ENCODE peak calls at places on chromosomes 16 and 17, in ten cellular contexts. One of them, this sample, is unnamed.

GRCh38 chr16:11253009-11253994 is 2.7 kb downstream of the SOCS1 start:
- DNase-seq in colonic mucosa: no peak
- DNase-seq in nephron progenitor cell: no peak
- DNase-seq in cardiac fibroblast: no peak
- DNase-seq in AG10803: peak; percentile 47
- DNase-seq in thoracic aorta: no peak
- DNase-seq in astrocyte of the spinal cord: peak; percentile 22
- DNase-seq in esophagus squamous epithelium: no peak
- DNase-seq in upper lobe of right lung: no peak
- DNase-seq in left ventricle myocardium inferior: no peak
- DNase-seq in this sample: no peak

GRCh38 chr16:11105038-11105903 is 150.7 kb downstream of the SOCS1 start:
- DNase-seq in colonic mucosa: peak; percentile 39
- DNase-seq in nephron progenitor cell: no peak
- DNase-seq in cardiac fibroblast: peak; percentile 96
- DNase-seq in AG10803: peak; percentile 93
- DNase-seq in thoracic aorta: no peak
- DNase-seq in astrocyte of the spinal cord: peak; percentile 83
- DNase-seq in esophagus squamous epithelium: no peak
- DNase-seq in upper lobe of right lung: no peak
- DNase-seq in left ventricle myocardium inferior: no peak
- DNase-seq in this sample: no peak

GRCh38 chr16:74143171-74143570 is 153.4 kb upstream of the PSMD7 start:
- DNase-seq in colonic mucosa: no peak
- DNase-seq in nephron progenitor cell: no peak
- DNase-seq in cardiac fibroblast: no peak
- DNase-seq in AG10803: no peak
- DNase-seq in thoracic aorta: no peak
- DNase-seq in astrocyte of the spinal cord: no peak
- DNase-seq in esophagus squamous epithelium: no peak
- DNase-seq in upper lobe of right lung: no peak
- DNase-seq in left ventricle myocardium inferior: no peak
- DNase-seq in this sample: no peak

GRCh38 chr17:49497147-49498036 is 2.3 kb downstream of the NGFR start:
- DNase-seq in colonic mucosa: no peak
- DNase-seq in nephron progenitor cell: peak; percentile 88
- DNase-seq in cardiac fibroblast: peak; percentile 12
- DNase-seq in AG10803: no peak
- DNase-seq in thoracic aorta: peak; percentile 49
- DNase-seq in astrocyte of the spinal cord: peak; percentile 18
- DNase-seq in esophagus squamous epithelium: no peak
- DNase-seq in upper lobe of right lung: no peak
- DNase-seq in left ventricle myocardium inferior: peak; percentile 62
- DNase-seq in this sample: peak; percentile 34

GRCh38 chr17:53837131-53837530 is 14.4 kb downstream of the KIF2B start:
- DNase-seq in colonic mucosa: no peak
- DNase-seq in nephron progenitor cell: no peak
- DNase-seq in cardiac fibroblast: no peak
- DNase-seq in AG10803: no peak
- DNase-seq in thoracic aorta: no peak
- DNase-seq in astrocyte of the spinal cord: peak; percentile 18
- DNase-seq in esophagus squamous epithelium: no peak
- DNase-seq in upper lobe of right lung: no peak
- DNase-seq in left ventricle myocardium inferior: no peak
- DNase-seq in this sample: no peak

GRCh38 chr17:8869416-8869815 is 1.9 kb upstream of the PIK3R6 start:
- DNase-seq in colonic mucosa: no peak
- DNase-seq in nephron progenitor cell: no peak
- DNase-seq in cardiac fibroblast: no peak
- DNase-seq in AG10803: no peak
- DNase-seq in thoracic aorta: no peak
- DNase-seq in astrocyte of the spinal cord: no peak
- DNase-seq in esophagus squamous epithelium: no peak
- DNase-seq in upper lobe of right lung: no peak
- DNase-seq in left ventricle myocardium inferior: no peak
- DNase-seq in this sample: no peak

GRCh38 chr17:36777118-36777517 is 160.2 kb upstream of the LHX1 start:
- DNase-seq in colonic mucosa: no peak
- DNase-seq in nephron progenitor cell: peak; percentile 49
- DNase-seq in cardiac fibroblast: peak; percentile 6
- DNase-seq in AG10803: no peak
- DNase-seq in thoracic aorta: no peak
- DNase-seq in astrocyte of the spinal cord: no peak
- DNase-seq in esophagus squamous epithelium: no peak
- DNase-seq in upper lobe of right lung: no peak
- DNase-seq in left ventricle myocardium inferior: no peak
- DNase-seq in this sample: no peak

GRCh38 chr17:7714721-7715594 is 2.6 kb upstream of the DNAH2 start:
- DNase-seq in colonic mucosa: no peak
- DNase-seq in nephron progenitor cell: no peak
- DNase-seq in cardiac fibroblast: no peak
- DNase-seq in AG10803: no peak
- DNase-seq in thoracic aorta: no peak
- DNase-seq in astrocyte of the spinal cord: no peak
- DNase-seq in esophagus squamous epithelium: no peak
- DNase-seq in upper lobe of right lung: no peak
- DNase-seq in left ventricle myocardium inferior: no peak
- DNase-seq in this sample: no peak

GRCh38 chr16:15932939-15933338 is 16.5 kb upstream of the ABCC1 start:
- DNase-seq in colonic mucosa: no peak
- DNase-seq in nephron progenitor cell: no peak
- DNase-seq in cardiac fibroblast: no peak
- DNase-seq in AG10803: no peak
- DNase-seq in thoracic aorta: no peak
- DNase-seq in astrocyte of the spinal cord: no peak
- DNase-seq in esophagus squamous epithelium: no peak
- DNase-seq in upper lobe of right lung: no peak
- DNase-seq in left ventricle myocardium inferior: no peak
- DNase-seq in this sample: no peak

GRCh38 chr16:86207350-86207749 is 303.0 kb upstream of the FOXF1 start:
- DNase-seq in colonic mucosa: no peak
- DNase-seq in nephron progenitor cell: no peak
- DNase-seq in cardiac fibroblast: no peak
- DNase-seq in AG10803: no peak
- DNase-seq in thoracic aorta: no peak
- DNase-seq in astrocyte of the spinal cord: no peak
- DNase-seq in esophagus squamous epithelium: no peak
- DNase-seq in upper lobe of right lung: peak; percentile 57
- DNase-seq in left ventricle myocardium inferior: no peak
- DNase-seq in this sample: no peak

GRCh38 chr16:47774661-47775060 is 313.5 kb downstream of the PHKB start:
- DNase-seq in colonic mucosa: peak; percentile 57
- DNase-seq in nephron progenitor cell: no peak
- DNase-seq in cardiac fibroblast: peak; percentile 26
- DNase-seq in AG10803: no peak
- DNase-seq in thoracic aorta: no peak
- DNase-seq in astrocyte of the spinal cord: peak; percentile 31
- DNase-seq in esophagus squamous epithelium: no peak
- DNase-seq in upper lobe of right lung: no peak
- DNase-seq in left ventricle myocardium inferior: no peak
- DNase-seq in this sample: peak; percentile 67

GRCh38 chr17:63078707-63079106 is 112.7 kb downstream of the TANC2 start:
- DNase-seq in colonic mucosa: no peak
- DNase-seq in nephron progenitor cell: no peak
- DNase-seq in cardiac fibroblast: peak; percentile 7
- DNase-seq in AG10803: no peak
- DNase-seq in thoracic aorta: no peak
- DNase-seq in astrocyte of the spinal cord: no peak
- DNase-seq in esophagus squamous epithelium: no peak
- DNase-seq in upper lobe of right lung: no peak
- DNase-seq in left ventricle myocardium inferior: no peak
- DNase-seq in this sample: no peak

GRCh38 chr17:63082952-63083351 is 116.9 kb downstream of the TANC2 start:
- DNase-seq in colonic mucosa: no peak
- DNase-seq in nephron progenitor cell: no peak
- DNase-seq in cardiac fibroblast: peak; percentile 9
- DNase-seq in AG10803: peak; percentile 20
- DNase-seq in thoracic aorta: no peak
- DNase-seq in astrocyte of the spinal cord: peak; percentile 16
- DNase-seq in esophagus squamous epithelium: no peak
- DNase-seq in upper lobe of right lung: no peak
- DNase-seq in left ventricle myocardium inferior: no peak
- DNase-seq in this sample: no peak

GRCh38 chr17:63086483-63087185 is 120.6 kb downstream of the TANC2 start:
- DNase-seq in colonic mucosa: no peak
- DNase-seq in nephron progenitor cell: no peak
- DNase-seq in cardiac fibroblast: no peak
- DNase-seq in AG10803: no peak
- DNase-seq in thoracic aorta: no peak
- DNase-seq in astrocyte of the spinal cord: peak; percentile 40
- DNase-seq in esophagus squamous epithelium: no peak
- DNase-seq in upper lobe of right lung: no peak
- DNase-seq in left ventricle myocardium inferior: no peak
- DNase-seq in this sample: no peak

DNA sequence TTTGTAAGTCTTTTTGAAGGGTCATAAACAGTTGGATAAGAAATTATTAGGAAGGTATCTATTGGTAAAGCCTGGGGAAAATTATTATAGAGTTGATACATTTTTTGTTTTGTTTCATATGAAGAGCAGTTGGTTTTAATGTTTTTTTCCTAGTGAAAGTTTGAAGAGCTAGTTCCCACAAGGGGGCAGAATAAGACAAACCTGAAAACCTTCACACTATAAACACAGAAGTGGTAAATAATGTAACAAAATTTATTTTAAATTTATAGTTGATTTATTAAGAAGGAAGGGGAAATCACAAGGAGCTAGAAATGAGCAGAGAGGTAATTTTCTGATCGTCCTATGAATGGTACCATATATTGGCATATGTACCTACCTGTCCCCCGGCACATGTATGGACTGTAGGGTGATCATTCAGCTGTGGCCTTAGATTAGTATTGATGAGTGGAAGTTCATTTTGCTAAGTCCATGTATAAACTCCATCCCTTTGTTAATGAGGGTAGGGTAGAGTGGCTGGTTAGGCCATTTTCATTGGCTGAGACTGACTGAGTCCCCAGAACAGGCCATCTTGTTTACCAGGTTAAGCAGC is 116.3 kb downstream of the TANC2 start:
- DNase-seq in colonic mucosa: no peak
- DNase-seq in nephron progenitor cell: no peak
- DNase-seq in cardiac fibroblast: peak; percentile 76
- DNase-seq in AG10803: peak; percentile 42
- DNase-seq in thoracic aorta: no peak
- DNase-seq in astrocyte of the spinal cord: peak; percentile 59
- DNase-seq in esophagus squamous epithelium: no peak
- DNase-seq in upper lobe of right lung: no peak
- DNase-seq in left ventricle myocardium inferior: no peak
- DNase-seq in this sample: no peak
- TF ChIP-seq CTCF in colonic mucosa: peak; percentile 20
- TF ChIP-seq CTCF in nephron progenitor cell: peak; percentile 28
- TF ChIP-seq CTCF in cardiac fibroblast: peak; percentile 33
- TF ChIP-seq CTCF in AG10803: peak; percentile 61
- TF ChIP-seq CTCF in thoracic aorta: peak; percentile 26
- TF ChIP-seq CTCF in astrocyte of the spinal cord: peak; percentile 48
- TF ChIP-seq CTCF in esophagus squamous epithelium: peak; percentile 39
- TF ChIP-seq CTCF in upper lobe of right lung: peak; percentile 44
- TF ChIP-seq CTCF in left ventricle myocardium inferior: peak; percentile 46
- TF ChIP-seq CTCF in this sample: peak; percentile 14

GRCh38 chr17:64053101-64053500 is 32.7 kb upstream of the ICAM2 start:
- DNase-seq in colonic mucosa: no peak
- DNase-seq in nephron progenitor cell: no peak
- DNase-seq in cardiac fibroblast: no peak
- DNase-seq in AG10803: no peak
- DNase-seq in thoracic aorta: no peak
- DNase-seq in astrocyte of the spinal cord: no peak
- DNase-seq in esophagus squamous epithelium: no peak
- DNase-seq in upper lobe of right lung: no peak
- DNase-seq in left ventricle myocardium inferior: no peak
- DNase-seq in this sample: no peak

GRCh38 chr17:64054304-64054703 is 33.9 kb upstream of the ICAM2 start:
- DNase-seq in colonic mucosa: no peak
- DNase-seq in nephron progenitor cell: no peak
- DNase-seq in cardiac fibroblast: no peak
- DNase-seq in AG10803: no peak
- DNase-seq in thoracic aorta: no peak
- DNase-seq in astrocyte of the spinal cord: no peak
- DNase-seq in esophagus squamous epithelium: no peak
- DNase-seq in upper lobe of right lung: no peak
- DNase-seq in left ventricle myocardium inferior: no peak
- DNase-seq in this sample: no peak

GRCh38 chr17:64057701-64058263 is 37.3 kb upstream of the ICAM2 start:
- DNase-seq in colonic mucosa: no peak
- DNase-seq in nephron progenitor cell: no peak
- DNase-seq in cardiac fibroblast: no peak
- DNase-seq in AG10803: no peak
- DNase-seq in thoracic aorta: no peak
- DNase-seq in astrocyte of the spinal cord: no peak
- DNase-seq in esophagus squamous epithelium: no peak
- DNase-seq in upper lobe of right lung: no peak
- DNase-seq in left ventricle myocardium inferior: no peak
- DNase-seq in this sample: no peak

GRCh38 chr17:64056269-64057005 is 36.0 kb upstream of the ICAM2 start:
- DNase-seq in colonic mucosa: no peak
- DNase-seq in nephron progenitor cell: no peak
- DNase-seq in cardiac fibroblast: no peak
- DNase-seq in AG10803: no peak
- DNase-seq in thoracic aorta: no peak
- DNase-seq in astrocyte of the spinal cord: no peak
- DNase-seq in esophagus squamous epithelium: no peak
- DNase-seq in upper lobe of right lung: no peak
- DNase-seq in left ventricle myocardium inferior: no peak
- DNase-seq in this sample: peak; percentile 65

GRCh38 chr17:64055183-64056142 is 35.0 kb upstream of the ICAM2 start:
- DNase-seq in colonic mucosa: no peak
- DNase-seq in nephron progenitor cell: no peak
- DNase-seq in cardiac fibroblast: no peak
- DNase-seq in AG10803: no peak
- DNase-seq in thoracic aorta: no peak
- DNase-seq in astrocyte of the spinal cord: no peak
- DNase-seq in esophagus squamous epithelium: no peak
- DNase-seq in upper lobe of right lung: no peak
- DNase-seq in left ventricle myocardium inferior: no peak
- DNase-seq in this sample: no peak
- TF ChIP-seq CTCF in colonic mucosa: no peak
- TF ChIP-seq CTCF in nephron progenitor cell: no peak
- TF ChIP-seq CTCF in cardiac fibroblast: no peak
- TF ChIP-seq CTCF in AG10803: no peak
- TF ChIP-seq CTCF in thoracic aorta: no peak
- TF ChIP-seq CTCF in astrocyte of the spinal cord: no peak
- TF ChIP-seq CTCF in esophagus squamous epithelium: no peak
- TF ChIP-seq CTCF in upper lobe of right lung: no peak
- TF ChIP-seq CTCF in left ventricle myocardium inferior: no peak
- TF ChIP-seq CTCF in this sample: no peak

GRCh38 chr17:42365136-42365535 is 23.1 kb downstream of the STAT3 start:
- DNase-seq in colonic mucosa: no peak
- DNase-seq in nephron progenitor cell: no peak
- DNase-seq in cardiac fibroblast: peak; percentile 73
- DNase-seq in AG10803: peak; percentile 58
- DNase-seq in thoracic aorta: no peak
- DNase-seq in astrocyte of the spinal cord: peak; percentile 83
- DNase-seq in esophagus squamous epithelium: no peak
- DNase-seq in upper lobe of right lung: no peak
- DNase-seq in left ventricle myocardium inferior: no peak
- DNase-seq in this sample: no peak
- TF ChIP-seq CTCF in colonic mucosa: no peak
- TF ChIP-seq CTCF in nephron progenitor cell: no peak
- TF ChIP-seq CTCF in cardiac fibroblast: no peak
- TF ChIP-seq CTCF in AG10803: no peak
- TF ChIP-seq CTCF in thoracic aorta: no peak
- TF ChIP-seq CTCF in astrocyte of the spinal cord: no peak
- TF ChIP-seq CTCF in esophagus squamous epithelium: no peak
- TF ChIP-seq CTCF in upper lobe of right lung: no peak
- TF ChIP-seq CTCF in left ventricle myocardium inferior: no peak
- TF ChIP-seq CTCF in this sample: no peak

GRCh38 chr17:81961087-81961514 is at the start of gene NOTUM:
- DNase-seq in colonic mucosa: no peak
- DNase-seq in nephron progenitor cell: peak; percentile 71
- DNase-seq in cardiac fibroblast: peak; percentile 45
- DNase-seq in AG10803: peak; percentile 26
- DNase-seq in thoracic aorta: no peak
- DNase-seq in astrocyte of the spinal cord: no peak
- DNase-seq in esophagus squamous epithelium: no peak
- DNase-seq in upper lobe of right lung: no peak
- DNase-seq in left ventricle myocardium inferior: no peak
- DNase-seq in this sample: no peak
- TF ChIP-seq CTCF in colonic mucosa: no peak
- TF ChIP-seq CTCF in nephron progenitor cell: no peak
- TF ChIP-seq CTCF in cardiac fibroblast: peak; percentile 26
- TF ChIP-seq CTCF in AG10803: peak; percentile 10
- TF ChIP-seq CTCF in thoracic aorta: no peak
- TF ChIP-seq CTCF in astrocyte of the spinal cord: peak; percentile 25
- TF ChIP-seq CTCF in esophagus squamous epithelium: no peak
- TF ChIP-seq CTCF in upper lobe of right lung: no peak
- TF ChIP-seq CTCF in left ventricle myocardium inferior: peak; percentile 31
- TF ChIP-seq CTCF in this sample: no peak